ENCODE peak calls at places on chromosomes 6 and 20, in four cellular contexts. A is GM12864, G is heart right ventricle, T is NCI-H1092 treated with DMSO at 0.1 percent for 48 hours. C is an unnamed sample.

GRCh38 chr6:86529635-86530034 is 407.7 kb upstream of the HTR1E start:
- DNase-seq in A (no peak), G (no peak), T (no peak), C (no peak)

GRCh38 chr20:57618766-57619052 is 1.5 kb downstream of the ZBP1 start:
- DNase-seq in A (no peak), G (no peak), T (no peak), C (no peak)

GRCh38 chr20:12575352-12576095 is 433.2 kb upstream of the SPTLC3 start:
- DNase-seq in A (no peak), G (peak), T (no peak), C (no peak)

GRCh38 chr20:4444404-4444803 is 277.3 kb upstream of the PRND start:
- DNase-seq in A (no peak), G (no peak), T (no peak), C (no peak)

GRCh38 chr20:25750765-25751696 is 54.4 kb upstream of the ZNF337 start:
- DNase-seq in A (no peak), G (peak), T (no peak), C (peak)

GRCh38 chr20:17936791-17937687 is 31.6 kb downstream of the SNX5 start:
- DNase-seq in A (no peak), G (peak), T (no peak), C (no peak)

GRCh38 chr6:70225052-70225451 is 77.8 kb downstream of the COL9A1 start:
- DNase-seq in A (no peak), G (peak), T (no peak), C (no peak)

GRCh38 chr20:63285636-63286615 is 7.1 kb upstream of the COL20A1 start:
- DNase-seq in A (no peak), G (no peak), T (no peak), C (no peak)

GRCh38 chr6:126118058-126118759 is 131.9 kb downstream of the TRMT11 start:
- DNase-seq in A (no peak), G (no peak), T (peak), C (no peak)

GRCh38 chr6:14455942-14456648 is 338.5 kb downstream of the CD83 start:
- DNase-seq in A (no peak), G (no peak), T (no peak), C (no peak)

GRCh38 chr6:146358341-146359046 is 185.1 kb upstream of the RAB32 start:
- DNase-seq in A (no peak), G (no peak), T (no peak), C (no peak)

GRCh38 chr6:41557305-41557704 is 11.1 kb downstream of the FOXP4 start:
- DNase-seq in A (no peak), G (no peak), T (no peak), C (no peak)

GRCh38 chr6:79030511-79030910 is 47.5 kb downstream of the PHIP start:
- DNase-seq in A (no peak), G (no peak), T (no peak), C (no peak)

GRCh38 chr6:55758156-55758942 is 117.0 kb downstream of the BMP5 start:
- DNase-seq in A (no peak), G (no peak), T (no peak), C (no peak)

GRCh38 chr6:40550096-40550731 is 37.0 kb downstream of the LRFN2 start:
- DNase-seq in A (peak), G (peak), T (no peak), C (no peak)

GRCh38 chr6:90209527-90209926 is 87.1 kb downstream of the BACH2 start:
- DNase-seq in A (no peak), G (no peak), T (no peak), C (no peak)

GRCh38 chr6:136123464-136123863 is 126.6 kb downstream of the MTFR2 start:
- DNase-seq in A (no peak), G (no peak), T (no peak), C (no peak)

GRCh38 chr6:11264100-11264499 is 31.6 kb upstream of the NEDD9 start:
- DNase-seq in A (no peak), G (no peak), T (no peak), C (no peak)

GRCh38 chr6:52596371-52597028 is 19.6 kb upstream of the TRAM2 start:
- DNase-seq in A (no peak), G (no peak), T (no peak), C (no peak)

GRCh38 chr6:558959-559358 is 97.9 kb downstream of the HUS1B start:
- DNase-seq in A (no peak), G (no peak), T (no peak), C (no peak)

GRCh38 chr6:95292011-95292410 is 285.3 kb upstream of the MANEA start:
- DNase-seq in A (no peak), G (no peak), T (no peak), C (no peak)

GRCh38 chr6:34517966-34518365 is 38.2 kb downstream of the SPDEF start:
- DNase-seq in A (no peak), G (no peak), T (no peak), C (no peak)